ENCODE peak calls at places on chromosomes 6 and 20, in nine cellular contexts. O, R, L, F, V, P, W, C and T are unnamed samples.

GRCh38 chr20:1663917-1664316 is 6.3 kb upstream of the SIRPG start:
- DNase-seq in O (no peak), R (no peak), L (no peak), F (no peak), V (no peak), P (no peak), W (no peak), C (no peak), T (no peak)

GRCh38 chr6:79468116-79468515 is 69.1 kb downstream of the LCA5 start:
- DNase-seq in O (no peak), R (no peak), L (no peak), F (peak; percentile 18), V (no peak), P (no peak), W (no peak), C (peak; percentile 32), T (no peak)

GRCh38 chr6:1310628-1311399 is 1.1 kb upstream of the FOXQ1 start:
- DNase-seq in O (no peak), R (no peak), L (no peak), F (no peak), V (peak; percentile 72), P (no peak), W (no peak), C (no peak), T (no peak)

GRCh38 chr20:36644032-36644712 is 1.8 kb downstream of the SLA2 start:
- DNase-seq in O (peak; percentile 48), R (no peak), L (no peak), F (no peak), V (peak; percentile 41), P (peak; percentile 81), W (peak; percentile 54), C (no peak), T (peak; percentile 65)

GRCh38 chr20:47790032-47790965 is 5.0 kb upstream of the SULF2 start:
- DNase-seq in O (no peak), R (no peak), L (peak; percentile 57), F (peak; percentile 64), V (no peak), P (no peak), W (no peak), C (peak; percentile 93), T (no peak)

GRCh38 chr6:84017709-84018452 is 15.7 kb upstream of the MRAP2 start:
- DNase-seq in O (no peak), R (no peak), L (no peak), F (no peak), V (no peak), P (no peak), W (no peak), C (no peak), T (no peak)

GRCh38 chr6:144305567-144305966 is 20.4 kb downstream of the UTRN start:
- DNase-seq in O (no peak), R (no peak), L (no peak), F (no peak), V (no peak), P (no peak), W (no peak), C (no peak), T (no peak)

GRCh38 chr6:2875840-2876207 is 27.3 kb downstream of the SERPINB9 start:
- DNase-seq in O (peak; percentile 40), R (no peak), L (no peak), F (no peak), V (peak; percentile 59), P (no peak), W (no peak), C (no peak), T (peak; percentile 40)

GRCh38 chr6:75296811-75297779 is 12.5 kb upstream of the TMEM30A start:
- DNase-seq in O (no peak), R (no peak), L (no peak), F (no peak), V (no peak), P (peak; percentile 24), W (no peak), C (peak; percentile 79), T (no peak)

GRCh38 chr6:121354764-121355163 is 20.5 kb upstream of the TBC1D32 start:
- DNase-seq in O (no peak), R (no peak), L (no peak), F (no peak), V (no peak), P (no peak), W (no peak), C (peak; percentile 7), T (no peak)

GRCh38 chr6:14883921-14884320 is 361.9 kb upstream of the JARID2 start:
- DNase-seq in O (no peak), R (no peak), L (peak; percentile 48), F (no peak), V (no peak), P (no peak), W (no peak), C (no peak), T (no peak)

GRCh38 chr20:59153355-59153681 is 10.3 kb upstream of the ZNF831 start:
- DNase-seq in O (no peak), R (peak; percentile 84), L (no peak), F (no peak), V (no peak), P (no peak), W (no peak), C (no peak), T (no peak)

GRCh38 chr20:53517146-53517545 is 76.5 kb downstream of the ZNF217 start:
- DNase-seq in O (no peak), R (no peak), L (no peak), F (no peak), V (peak; percentile 35), P (no peak), W (no peak), C (no peak), T (no peak)

GRCh38 chr6:104613416-104614001 is 246.2 kb downstream of the HACE1 start:
- DNase-seq in O (no peak), R (no peak), L (peak; percentile 5), F (no peak), V (no peak), P (no peak), W (no peak), C (peak; percentile 51), T (no peak)

GRCh38 chr6:68233623-68234022 is 401.5 kb upstream of the ADGRB3 start:
- DNase-seq in O (no peak), R (no peak), L (no peak), F (no peak), V (no peak), P (no peak), W (no peak), C (peak; percentile 17), T (no peak)

GRCh38 chr6:45929421-45930361 is 86.0 kb downstream of the CLIC5 start:
- DNase-seq in O (no peak), R (no peak), L (no peak), F (no peak), V (no peak), P (no peak), W (no peak), C (no peak), T (no peak)

GRCh38 chr20:59030911-59031310 is 1.2 kb downstream of the ATP5F1E start:
- DNase-seq in O (no peak), R (no peak), L (no peak), F (no peak), V (no peak), P (no peak), W (no peak), C (no peak), T (no peak)

GRCh38 chr6:90175627-90176538 is 120.8 kb downstream of the BACH2 start:
- DNase-seq in O (peak; percentile 19), R (no peak), L (no peak), F (no peak), V (no peak), P (no peak), W (peak; percentile 68), C (no peak), T (peak; percentile 34)

GRCh38 chr20:37920270-37920669 is 17.3 kb downstream of the VSTM2L start:
- DNase-seq in O (no peak), R (no peak), L (no peak), F (no peak), V (no peak), P (no peak), W (no peak), C (no peak), T (no peak)

GRCh38 chr20:12030470-12030869 is 112.8 kb downstream of the BTBD3 start:
- DNase-seq in O (no peak), R (no peak), L (no peak), F (no peak), V (no peak), P (no peak), W (no peak), C (no peak), T (no peak)

GRCh38 chr6:125101128-125101527 is 52.4 kb upstream of the TPD52L1 start:
- DNase-seq in O (no peak), R (no peak), L (no peak), F (no peak), V (no peak), P (no peak), W (no peak), C (no peak), T (no peak)

GRCh38 chr6:85186546-85187170 is 263.2 kb upstream of the NT5E start:
- DNase-seq in O (no peak), R (no peak), L (no peak), F (peak; percentile 40), V (no peak), P (no peak), W (no peak), C (peak; percentile 55), T (no peak)

GRCh38 chr6:165649701-165650137 is 13.3 kb downstream of the PDE10A start:
- DNase-seq in O (no peak), R (no peak), L (no peak), F (no peak), V (no peak), P (no peak), W (no peak), C (peak; percentile 95), T (no peak)

GRCh38 chr20:51363813-51364212 is 178.7 kb downstream of the NFATC2 start:
- DNase-seq in O (no peak), R (no peak), L (no peak), F (no peak), V (no peak), P (no peak), W (no peak), C (no peak), T (no peak)

GRCh38 chr6:133070410-133071043 is 170.6 kb upstream of the EYA4 start:
- DNase-seq in O (no peak), R (no peak), L (no peak), F (no peak), V (no peak), P (no peak), W (no peak), C (no peak), T (no peak)

GRCh38 chr6:3455121-3455489 is 1.7 kb downstream of the SLC22A23 start:
- DNase-seq in O (no peak), R (no peak), L (no peak), F (no peak), V (peak; percentile 55), P (no peak), W (peak; percentile 33), C (no peak), T (peak; percentile 23)